ENCODE peak calls at places on chromosomes 1 and 21, in nine cellular contexts. Q is psoas muscle, T is tibial artery, Y is tibial nerve, H is mucosa of descending colon, U is GM23338, M is brain microvascular endothelial cell, L is neural progenitor cell, W is uterus. B is an unnamed sample.

GRCh38 chr1:153431427-153431826 is 15.1 kb downstream of the S100A7A start:
- DNase-seq in Q (no peak), T (no peak), Y (no peak), H (no peak), U (no peak), M (no peak), L (no peak), W (no peak), B (no peak)

GRCh38 chr1:179079113-179079761 is 2.6 kb upstream of the TOR3A start:
- DNase-seq in Q (no peak), T (peak; percentile 60), Y (peak; percentile 81), H (peak; percentile 80), U (peak; percentile 89), M (peak; percentile 77), L (peak; percentile 77), W (peak; percentile 65), B (peak; percentile 70)

GRCh38 chr1:180188679-180189175 is 34.1 kb downstream of the QSOX1 start:
- DNase-seq in Q (no peak), T (no peak), Y (no peak), H (no peak), U (no peak), M (no peak), L (no peak), W (no peak), B (no peak)

GRCh38 chr1:16628361-16629111 is 15.2 kb upstream of the NBPF1 start:
- DNase-seq in Q (peak; percentile 29), T (peak; percentile 12), Y (no peak), H (peak; percentile 6), U (peak; percentile 41), M (no peak), L (no peak), W (peak; percentile 28), B (no peak)

GRCh38 chr1:87867631-87868030 is 539.0 kb downstream of the LMO4 start:
- DNase-seq in Q (no peak), T (no peak), Y (no peak), H (no peak), U (no peak), M (no peak), L (no peak), W (no peak), B (no peak)

GRCh38 chr1:53197301-53198205 is 929 bp downstream of the CPT2 start:
- DNase-seq in Q (no peak), T (no peak), Y (no peak), H (no peak), U (no peak), M (no peak), L (peak; percentile 28), W (no peak), B (no peak)

GRCh38 chr1:61054636-61055035 is 27.7 kb upstream of the NFIA start:
- DNase-seq in Q (no peak), T (no peak), Y (no peak), H (peak; percentile 64), U (peak; percentile 33), M (no peak), L (peak; percentile 25), W (no peak), B (no peak)

GRCh38 chr1:82560566-82560965 is 759.8 kb downstream of the ADGRL2 start:
- DNase-seq in Q (no peak), T (no peak), Y (no peak), H (no peak), U (no peak), M (no peak), L (no peak), W (no peak), B (no peak)

GRCh38 chr1:26288311-26288941 is 8.5 kb downstream of the SH3BGRL3 start:
- DNase-seq in Q (no peak), T (no peak), Y (no peak), H (peak; percentile 26), U (no peak), M (no peak), L (no peak), W (no peak), B (no peak)

GRCh38 chr21:35399706-35400105 is 350.6 kb upstream of the RUNX1 start:
- DNase-seq in Q (no peak), T (no peak), Y (no peak), H (no peak), U (no peak), M (no peak), L (no peak), W (no peak), B (no peak)

GRCh38 chr1:180612591-180612990 is 19.2 kb upstream of the XPR1 start:
- DNase-seq in Q (no peak), T (no peak), Y (no peak), H (no peak), U (no peak), M (no peak), L (no peak), W (no peak), B (no peak)

GRCh38 chr1:19484793-19485361 is 462 bp downstream of the CAPZB start:
- DNase-seq in Q (no peak), T (peak; percentile 30), Y (no peak), H (no peak), U (peak; percentile 61), M (no peak), L (peak; percentile 65), W (no peak), B (no peak)

GRCh38 chr1:84006574-84006973 is 7.6 kb upstream of the TTLL7 start:
- DNase-seq in Q (no peak), T (no peak), Y (no peak), H (no peak), U (no peak), M (no peak), L (no peak), W (no peak), B (no peak)

GRCh38 chr1:153444078-153444477 is 16.4 kb downstream of the S100A7 start:
- DNase-seq in Q (no peak), T (no peak), Y (no peak), H (no peak), U (no peak), M (no peak), L (no peak), W (no peak), B (no peak)

GRCh38 chr1:114189398-114189797 is 35.7 kb upstream of the SYT6 start:
- DNase-seq in Q (no peak), T (no peak), Y (no peak), H (no peak), U (no peak), M (no peak), L (no peak), W (no peak), B (no peak)

GRCh38 chr1:235272851-235273250 is 55.1 kb downstream of the ARID4B start:
- DNase-seq in Q (no peak), T (no peak), Y (no peak), H (no peak), U (no peak), M (no peak), L (no peak), W (no peak), B (no peak)

GRCh38 chr1:109963864-109964263 is 20.7 kb upstream of the AHCYL1 start:
- DNase-seq in Q (no peak), T (no peak), Y (no peak), H (no peak), U (no peak), M (no peak), L (no peak), W (no peak), B (peak; percentile 63)

GRCh38 chr1:181548491-181548890 is 65.2 kb downstream of the CACNA1E start:
- DNase-seq in Q (no peak), T (no peak), Y (no peak), H (no peak), U (no peak), M (no peak), L (no peak), W (no peak), B (no peak)

GRCh38 chr1:8825985-8826481 is 8.6 kb upstream of the RERE start:
- DNase-seq in Q (peak; percentile 45), T (peak; percentile 26), Y (no peak), H (no peak), U (no peak), M (peak; percentile 85), L (no peak), W (no peak), B (no peak)

GRCh38 chr1:31460027-31460426 is 47.0 kb downstream of the SERINC2 start:
- DNase-seq in Q (no peak), T (no peak), Y (no peak), H (peak; percentile 70), U (peak; percentile 85), M (no peak), L (peak; percentile 68), W (no peak), B (no peak)
- TF ChIP-seq CTCF in Q (no peak), T (no peak), Y (no peak), H (no peak), U (peak; percentile 65), M (peak; percentile 32), L (peak; percentile 66), W (no peak), B (peak; percentile 13)

GRCh38 chr1:43206721-43207228 is 34.6 kb downstream of the CFAP57 start:
- DNase-seq in Q (no peak), T (no peak), Y (no peak), H (no peak), U (peak; percentile 95), M (peak; percentile 95), L (peak; percentile 54), W (no peak), B (peak; percentile 57)
- H3K4me3 ChIP-seq in Q (no peak overlapping the region), T (no peak overlapping the region), Y (no peak overlapping the region), H (no peak overlapping the region), U (peak overlapping the region; percentile 11), M (peak overlapping the region; percentile 22), L (no peak overlapping the region), W (no peak overlapping the region), B (no peak overlapping the region)

GRCh38 chr1:231208980-231209379 is 32.0 kb upstream of the GNPAT start:
- DNase-seq in Q (no peak), T (no peak), Y (no peak), H (no peak), U (no peak), M (no peak), L (no peak), W (no peak), B (no peak)

GRCh38 chr1:231209531-231209930 is 31.5 kb upstream of the GNPAT start:
- DNase-seq in Q (no peak), T (no peak), Y (no peak), H (no peak), U (no peak), M (no peak), L (no peak), W (no peak), B (no peak)

GRCh38 chr1:231210126-231210525 is 30.9 kb upstream of the GNPAT start:
- DNase-seq in Q (no peak), T (no peak), Y (no peak), H (no peak), U (no peak), M (no peak), L (no peak), W (no peak), B (no peak)

GRCh38 chr1:231203259-231204057 is 37.6 kb upstream of the GNPAT start:
- DNase-seq in Q (no peak), T (no peak), Y (no peak), H (no peak), U (no peak), M (no peak), L (no peak), W (no peak), B (no peak)

GRCh38 chr1:231206856-231207255 is 34.2 kb upstream of the GNPAT start:
- DNase-seq in Q (no peak), T (no peak), Y (no peak), H (no peak), U (peak; percentile 28), M (peak; percentile 34), L (peak; percentile 47), W (no peak), B (no peak)
- TF ChIP-seq CTCF in Q (no peak), T (no peak), Y (no peak), H (no peak), U (peak; percentile 60), M (peak; percentile 25), L (peak; percentile 33), W (no peak), B (no peak)

GRCh38 chr1:111516008-111516535 is 12.6 kb upstream of the ADORA3 start:
- DNase-seq in Q (peak; percentile 25), T (peak; percentile 36), Y (no peak), H (no peak), U (peak; percentile 93), M (peak; percentile 31), L (peak; percentile 21), W (peak; percentile 78), B (no peak)
- H3K4me3 ChIP-seq in Q (peak overlapping the region; percentile 61), T (peak overlapping the region; percentile 47), Y (peak overlapping the region; percentile 41), H (no peak overlapping the region), U (peak overlapping the region; percentile 59), M (peak overlapping the region; percentile 48), L (no peak overlapping the region), W (peak overlapping the region; percentile 28), B (peak overlapping the region; percentile 19)